ENCODE peak calls at places on chromosome 14, in six cellular contexts. B, L, W, G, N and U are unnamed samples.

GRCh38 chr14:30443368-30444007 is 115.5 kb upstream of the G2E3 start:
- DNase-seq in B (no peak), G (peak; percentile 51), L (peak; percentile 20), W (no peak), N (no peak), U (no peak)

GRCh38 chr14:21300892-21301291 is 21.0 kb downstream of the RPGRIP1 start:
- DNase-seq in G (no peak), B (no peak), N (peak; percentile 63), W (peak; percentile 4), L (no peak), U (peak; percentile 67)

GRCh38 chr14:24068711-24069410 is 2.5 kb upstream of the CPNE6 start:
- DNase-seq in N (no peak), G (no peak), W (no peak), L (no peak), B (peak; percentile 58), U (no peak)

GRCh38 chr14:105876158-105876557 is 349.8 kb downstream of the TMEM121 start:
- DNase-seq in L (no peak), B (no peak), N (peak; percentile 2), G (no peak), W (no peak), U (no peak)

GRCh38 chr14:60125918-60126317 is 34.2 kb downstream of the PCNX4 start:
- DNase-seq in L (no peak), B (no peak), N (no peak), W (no peak), G (no peak), U (no peak)

GRCh38 chr14:59126714-59127436 is 61.6 kb upstream of the DAAM1 start:
- DNase-seq in G (peak; percentile 79), W (peak; percentile 7), B (no peak), L (peak; percentile 51), N (no peak), U (peak; percentile 28)

GRCh38 chr14:104768437-104769323 is 15.7 kb downstream of the SIVA1 start:
- DNase-seq in W (peak; percentile 92), B (peak; percentile 95), L (peak; percentile 69), G (peak; percentile 87), N (peak; percentile 98), U (peak; percentile 99)

GRCh38 chr14:80946797-80947196 is 5.3 kb upstream of the CEP128 start:
- DNase-seq in L (no peak), B (no peak), W (no peak), G (no peak), N (no peak), U (no peak)

GRCh38 chr14:26190644-26191043 is 407.2 kb downstream of the NOVA1 start:
- DNase-seq in W (no peak), G (peak; percentile 20), N (no peak), B (no peak), L (no peak), U (no peak)

GRCh38 chr14:95482967-95483842 is 33.2 kb downstream of the SYNE3 start:
- DNase-seq in N (no peak), B (peak; percentile 94), L (peak; percentile 88), G (peak; percentile 92), W (no peak), U (no peak)

GRCh38 chr14:62694075-62694474 is 351.2 kb downstream of the KCNH5 start:
- DNase-seq in B (no peak), G (peak; percentile 91), L (peak; percentile 56), W (no peak), N (no peak), U (no peak)

GRCh38 chr14:35114036-35114435 is 7.8 kb downstream of the PPP2R3C start:
- DNase-seq in L (no peak), B (no peak), N (no peak), W (no peak), G (no peak), U (no peak)

GRCh38 chr14:89509891-89510290 is 92.9 kb upstream of the FOXN3 start:
- DNase-seq in L (peak; percentile 78), G (peak; percentile 21), N (no peak), B (no peak), W (no peak), U (no peak)

GRCh38 chr14:36510078-36510799 is 9.8 kb downstream of the NKX2-1 start:
- DNase-seq in B (no peak), W (no peak), L (no peak), G (no peak), N (no peak), U (no peak)

GRCh38 chr14:90742709-90743108 is 73.5 kb downstream of the TTC7B start:
- DNase-seq in G (peak; percentile 18), N (no peak), L (no peak), B (no peak), W (no peak), U (no peak)

GRCh38 chr14:97071177-97071576 is 274.0 kb downstream of the VRK1 start:
- DNase-seq in L (no peak), W (no peak), N (no peak), B (no peak), G (no peak), U (no peak)

DNA sequence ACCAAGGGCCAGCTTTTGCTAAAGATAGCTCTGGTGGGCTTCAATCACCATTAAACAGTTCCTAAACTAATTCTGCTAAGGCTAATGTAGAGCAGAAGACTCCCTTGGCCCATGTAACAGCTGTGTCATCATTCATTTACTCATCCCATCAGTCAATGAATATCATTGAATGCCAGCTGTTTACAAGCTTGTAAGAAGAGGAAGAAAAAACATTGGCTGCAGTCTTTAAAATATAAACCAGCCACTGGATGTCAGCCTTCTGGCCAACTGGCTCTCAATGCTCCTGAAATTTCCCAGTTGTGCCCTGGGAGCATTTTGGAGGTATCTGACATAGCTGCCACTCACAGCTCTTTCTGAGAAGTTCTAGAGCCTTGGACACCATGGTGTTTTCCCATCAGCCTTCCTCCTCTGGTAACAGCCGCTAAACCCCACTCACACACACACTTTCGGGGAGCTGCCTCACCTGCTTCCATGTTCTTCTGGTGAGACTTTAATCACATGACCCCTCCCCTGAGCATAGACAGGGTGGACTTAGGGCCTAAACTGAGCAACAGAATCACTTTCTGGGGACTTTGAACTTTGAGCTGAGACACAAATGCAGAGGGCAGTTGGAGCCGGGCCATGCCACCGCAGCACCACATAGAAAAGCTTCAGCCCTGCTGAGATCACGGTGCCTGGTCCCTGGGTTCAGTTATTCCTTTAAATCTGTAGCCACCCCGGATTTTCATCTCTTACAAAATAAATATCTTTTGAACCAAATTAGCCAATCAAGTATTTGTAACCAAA is 18.2 kb upstream of the MAP3K9 start:
- DNase-seq in L (no peak), G (no peak), N (no peak), B (no peak), W (no peak), U (no peak)
- TF ChIP-seq CTCF in L (peak; percentile 16), G (no peak), N (no peak), B (no peak), W (no peak), U (no peak)

GRCh38 chr14:47917344-47917954 is 242.0 kb upstream of the MDGA2 start:
- DNase-seq in B (no peak), G (peak; percentile 28), N (peak; percentile 47), W (no peak), L (peak; percentile 20), U (peak; percentile 56)
- TF ChIP-seq CTCF in B (peak; percentile 47), G (peak; percentile 42), N (peak; percentile 73), W (no peak), L (peak; percentile 71), U (peak; percentile 76)

DNA sequence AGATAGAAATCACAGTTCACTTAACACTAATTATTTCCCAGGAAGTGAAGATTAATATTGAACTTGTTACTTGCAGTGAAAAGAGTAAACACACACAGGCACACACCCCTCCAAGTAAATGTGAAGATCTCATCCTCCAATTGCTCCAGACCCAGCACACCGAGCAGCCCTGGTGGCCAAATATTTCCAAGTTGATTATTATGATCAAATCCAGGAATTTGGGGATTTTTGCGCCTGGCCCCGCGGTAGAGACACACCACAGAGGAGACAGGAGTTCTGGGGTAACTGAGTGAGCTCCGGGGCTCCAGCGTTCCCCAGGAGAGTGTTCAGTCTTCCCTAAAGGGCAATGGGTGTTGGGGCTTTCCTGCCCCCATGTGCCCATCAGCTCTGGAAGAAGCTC is 431.5 kb downstream of the BCL11B start:
- DNase-seq in L (no peak), B (peak; percentile 29), N (no peak), G (no peak), W (no peak), U (no peak)
- TF ChIP-seq CTCF in L (no peak), B (no peak), N (no peak), G (no peak), W (no peak), U (no peak)

DNA sequence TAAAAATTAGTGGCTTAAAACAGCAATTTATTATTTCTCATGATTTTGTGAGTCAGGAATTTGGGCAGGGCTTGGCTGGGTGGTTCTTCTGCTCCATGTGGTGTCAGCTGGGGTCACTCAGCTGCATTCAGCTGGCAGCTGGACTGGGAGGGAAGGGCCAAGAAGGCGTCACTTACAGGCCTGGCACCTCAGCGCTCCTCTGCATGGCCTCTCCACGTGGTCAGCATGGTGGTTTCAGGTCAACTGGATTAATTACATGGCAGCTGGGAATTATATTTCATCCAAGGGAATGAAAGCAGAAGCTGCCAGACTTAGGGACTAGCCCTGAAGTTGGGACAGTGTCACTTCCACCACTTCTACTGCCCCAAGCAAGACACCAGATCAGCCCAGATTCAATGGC is 27.5 kb upstream of the IRF2BPL start:
- DNase-seq in B (peak; percentile 32), N (no peak), W (no peak), L (no peak), G (no peak), U (no peak)
- TF ChIP-seq CTCF in B (no peak), N (no peak), W (no peak), L (no peak), G (no peak), U (no peak)

DNA sequence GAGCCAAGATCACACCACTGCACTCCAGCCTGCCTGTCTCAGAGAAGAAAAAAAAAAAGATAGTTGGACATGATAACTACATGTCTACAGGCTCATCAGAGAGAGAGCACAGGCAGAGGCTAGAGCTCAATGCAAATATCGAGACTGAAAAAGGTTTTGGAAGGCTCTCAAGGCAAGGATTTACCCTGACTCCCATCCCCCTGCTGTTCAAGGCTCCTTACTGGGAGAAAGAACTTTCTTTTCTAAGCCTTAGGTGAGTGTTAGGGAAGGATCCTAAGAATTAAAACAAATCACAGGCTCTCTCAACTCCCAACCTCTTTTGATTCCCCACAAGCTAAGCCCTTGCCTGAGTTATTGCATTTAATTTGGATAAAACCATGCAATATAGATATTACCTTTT is 525.1 kb downstream of the DIO2 start:
- DNase-seq in W (no peak), N (no peak), G (no peak), B (no peak), L (no peak), U (no peak)
- TF ChIP-seq CTCF in W (no peak), N (no peak), G (no peak), B (no peak), L (no peak), U (no peak)

DNA sequence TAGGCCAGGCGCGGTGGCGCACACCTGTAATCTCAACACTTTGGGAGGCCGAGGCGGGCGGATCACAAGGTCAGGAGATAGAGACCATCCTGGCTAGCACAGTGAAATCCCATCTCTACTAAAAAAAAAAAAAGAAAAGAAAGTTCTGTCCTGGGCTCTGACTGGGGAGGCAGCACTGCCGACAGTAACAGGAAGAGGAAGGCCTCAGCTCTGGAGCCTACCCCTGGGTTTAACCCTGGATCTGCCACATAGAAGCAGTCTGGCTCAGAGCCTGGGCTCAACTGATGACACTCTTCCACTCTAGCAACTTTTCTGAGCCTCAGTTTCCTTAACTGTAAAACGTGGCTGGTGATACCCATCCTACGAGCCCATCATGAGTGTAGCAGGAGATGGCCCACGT is 60.5 kb downstream of the ACTN1 start:
- DNase-seq in N (no peak), G (no peak), W (no peak), B (no peak), L (no peak), U (no peak)
- TF ChIP-seq CTCF in N (no peak), G (no peak), W (no peak), B (no peak), L (no peak), U (no peak)

GRCh38 chr14:70009961-70010360 is 130.7 kb downstream of the SMOC1 start:
- DNase-seq in B (no peak), G (no peak), N (no peak), W (no peak), L (no peak), U (no peak)
- TF ChIP-seq CTCF in B (no peak), G (no peak), N (no peak), W (no peak), L (no peak), U (no peak)